ENCODE peak calls at places on chromosomes 1 and 21, in six cellular contexts. One of them, this sample, is unnamed.

GRCh38 chr1:211928222-211928856 is 97.8 kb upstream of the LPGAT1 start:
- DNase-seq in GM06990: no peak
- DNase-seq in B cell: no peak
- DNase-seq in lower leg skin: no peak
- DNase-seq in cardiac muscle cell: no peak
- DNase-seq in suprapubic skin: no peak
- DNase-seq in this sample: no peak

GRCh38 chr1:62841587-62842169 is 57.7 kb downstream of the ATG4C start:
- DNase-seq in GM06990: peak
- DNase-seq in B cell: no peak
- DNase-seq in lower leg skin: no peak
- DNase-seq in cardiac muscle cell: peak
- DNase-seq in suprapubic skin: no peak
- DNase-seq in this sample: peak

GRCh38 chr1:53890522-53890941 is 935 bp upstream of the YIPF1 start:
- DNase-seq in GM06990: no peak
- DNase-seq in B cell: no peak
- DNase-seq in lower leg skin: no peak
- DNase-seq in cardiac muscle cell: no peak
- DNase-seq in suprapubic skin: no peak
- DNase-seq in this sample: no peak

GRCh38 chr1:15370781-15371467 is 38.8 kb upstream of the EFHD2 start:
- DNase-seq in GM06990: no peak
- DNase-seq in B cell: no peak
- DNase-seq in lower leg skin: no peak
- DNase-seq in cardiac muscle cell: peak
- DNase-seq in suprapubic skin: no peak
- DNase-seq in this sample: no peak

GRCh38 chr1:226064168-226064815 is 1.8 kb downstream of the H3-3A start:
- DNase-seq in GM06990: peak
- DNase-seq in B cell: no peak
- DNase-seq in lower leg skin: no peak
- DNase-seq in cardiac muscle cell: no peak
- DNase-seq in suprapubic skin: no peak
- DNase-seq in this sample: no peak

GRCh38 chr1:28199328-28200233 is 23.1 kb upstream of the PTAFR start:
- DNase-seq in GM06990: peak
- DNase-seq in B cell: no peak
- DNase-seq in lower leg skin: peak
- DNase-seq in cardiac muscle cell: no peak
- DNase-seq in suprapubic skin: no peak
- DNase-seq in this sample: peak

GRCh38 chr1:34790985-34791384 is 1.8 kb upstream of the GJA4 start:
- DNase-seq in GM06990: no peak
- DNase-seq in B cell: no peak
- DNase-seq in lower leg skin: peak
- DNase-seq in cardiac muscle cell: no peak
- DNase-seq in suprapubic skin: no peak
- DNase-seq in this sample: no peak

GRCh38 chr1:191892716-191893115 is 265.5 kb upstream of the RGS18 start:
- DNase-seq in GM06990: no peak
- DNase-seq in B cell: no peak
- DNase-seq in lower leg skin: no peak
- DNase-seq in cardiac muscle cell: no peak
- DNase-seq in suprapubic skin: no peak
- DNase-seq in this sample: no peak

GRCh38 chr1:150150511-150151021 is 850 bp downstream of the PLEKHO1 start:
- DNase-seq in GM06990: no peak
- DNase-seq in B cell: no peak
- DNase-seq in lower leg skin: peak
- DNase-seq in cardiac muscle cell: no peak
- DNase-seq in suprapubic skin: peak
- DNase-seq in this sample: no peak

GRCh38 chr1:11316701-11317100 is 43.7 kb downstream of the UBIAD1 start:
- DNase-seq in GM06990: no peak
- DNase-seq in B cell: no peak
- DNase-seq in lower leg skin: no peak
- DNase-seq in cardiac muscle cell: peak
- DNase-seq in suprapubic skin: no peak
- DNase-seq in this sample: no peak

GRCh38 chr1:228150021-228150457 is 309 bp downstream of the GJC2 start:
- DNase-seq in GM06990: peak
- DNase-seq in B cell: no peak
- DNase-seq in lower leg skin: peak
- DNase-seq in cardiac muscle cell: no peak
- DNase-seq in suprapubic skin: no peak
- DNase-seq in this sample: no peak

GRCh38 chr1:89667691-89668090 is 34.8 kb downstream of the LRRC8C start:
- DNase-seq in GM06990: no peak
- DNase-seq in B cell: no peak
- DNase-seq in lower leg skin: no peak
- DNase-seq in cardiac muscle cell: no peak
- DNase-seq in suprapubic skin: no peak
- DNase-seq in this sample: no peak

GRCh38 chr1:95233321-95233736 is 681 bp upstream of the RWDD3 start:
- DNase-seq in GM06990: no peak
- DNase-seq in B cell: no peak
- DNase-seq in lower leg skin: peak
- DNase-seq in cardiac muscle cell: peak
- DNase-seq in suprapubic skin: no peak
- DNase-seq in this sample: no peak

GRCh38 chr1:162065016-162065415 is 4.5 kb upstream of the NOS1AP start:
- DNase-seq in GM06990: no peak
- DNase-seq in B cell: no peak
- DNase-seq in lower leg skin: no peak
- DNase-seq in cardiac muscle cell: no peak
- DNase-seq in suprapubic skin: no peak
- DNase-seq in this sample: no peak

GRCh38 chr1:162070825-162071224 is 1.3 kb downstream of the NOS1AP start:
- DNase-seq in GM06990: no peak
- DNase-seq in B cell: no peak
- DNase-seq in lower leg skin: no peak
- DNase-seq in cardiac muscle cell: no peak
- DNase-seq in suprapubic skin: no peak
- DNase-seq in this sample: no peak

GRCh38 chr1:162072770-162073169 is 3.3 kb downstream of the NOS1AP start:
- DNase-seq in GM06990: no peak
- DNase-seq in B cell: no peak
- DNase-seq in lower leg skin: no peak
- DNase-seq in cardiac muscle cell: no peak
- DNase-seq in suprapubic skin: no peak
- DNase-seq in this sample: no peak

GRCh38 chr1:162070094-162070748 is 730 bp downstream of the NOS1AP start:
- DNase-seq in GM06990: peak
- DNase-seq in B cell: no peak
- DNase-seq in lower leg skin: no peak
- DNase-seq in cardiac muscle cell: no peak
- DNase-seq in suprapubic skin: peak
- DNase-seq in this sample: peak

DNA sequence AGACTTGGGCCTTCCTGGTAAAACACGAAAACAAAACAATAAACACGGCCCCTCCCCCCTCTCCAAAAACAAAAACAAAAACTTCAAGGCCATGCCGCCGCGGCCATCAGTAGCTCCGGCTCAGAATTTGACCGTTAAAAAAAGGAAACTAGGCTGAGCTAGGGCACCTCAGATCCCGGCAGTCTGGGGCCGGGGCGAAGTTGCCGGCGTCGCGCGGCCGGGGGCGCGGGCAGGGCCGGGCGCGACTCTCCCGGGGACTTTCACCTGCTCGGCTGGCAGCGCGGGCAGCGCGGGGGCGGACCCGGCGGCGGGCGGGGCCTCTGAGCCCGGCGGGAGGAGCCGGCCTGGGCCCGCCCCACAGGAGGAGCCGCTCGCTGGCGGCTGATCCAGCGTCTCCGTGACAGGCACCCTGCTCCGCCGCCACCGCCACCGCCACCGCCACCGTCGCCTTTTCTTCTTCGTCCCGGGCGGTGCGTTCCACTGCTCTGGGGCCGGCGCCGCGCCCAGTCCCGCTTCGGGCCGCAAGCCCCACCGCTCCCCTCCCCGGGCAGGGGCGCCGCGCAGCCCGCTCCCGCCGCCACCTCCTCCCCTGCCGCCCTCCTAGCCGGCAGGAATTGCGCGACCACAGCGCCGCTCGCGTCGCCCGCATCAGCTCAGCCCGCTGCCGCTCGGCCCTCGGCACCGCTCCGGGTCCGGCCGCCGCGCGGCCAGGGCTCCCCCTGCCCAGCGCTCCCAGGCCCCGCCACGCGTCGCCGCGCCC is at the start of gene NOS1AP:
- DNase-seq in GM06990: peak
- DNase-seq in B cell: peak
- DNase-seq in lower leg skin: peak
- DNase-seq in cardiac muscle cell: peak
- DNase-seq in suprapubic skin: peak
- DNase-seq in this sample: peak
- TF ChIP-seq CTCF in GM06990: no peak
- TF ChIP-seq CTCF in B cell: no peak
- TF ChIP-seq CTCF in lower leg skin: no peak
- TF ChIP-seq CTCF in cardiac muscle cell: no peak
- TF ChIP-seq CTCF in suprapubic skin: no peak
- TF ChIP-seq CTCF in this sample: no peak

GRCh38 chr1:25861316-25862286 is 2.3 kb upstream of the AUNIP start:
- DNase-seq in GM06990: no peak
- DNase-seq in B cell: peak
- DNase-seq in lower leg skin: no peak
- DNase-seq in cardiac muscle cell: no peak
- DNase-seq in suprapubic skin: no peak
- DNase-seq in this sample: no peak
- TF ChIP-seq CTCF in GM06990: no peak
- TF ChIP-seq CTCF in B cell: no peak
- TF ChIP-seq CTCF in lower leg skin: no peak
- TF ChIP-seq CTCF in cardiac muscle cell: no peak
- TF ChIP-seq CTCF in suprapubic skin: no peak
- TF ChIP-seq CTCF in this sample: no peak

GRCh38 chr21:30194701-30195299 is 21.1 kb downstream of the CLDN8 start:
- DNase-seq in GM06990: no peak
- DNase-seq in B cell: no peak
- DNase-seq in lower leg skin: no peak
- DNase-seq in cardiac muscle cell: peak
- DNase-seq in suprapubic skin: no peak
- DNase-seq in this sample: no peak
- TF ChIP-seq CTCF in GM06990: peak
- TF ChIP-seq CTCF in B cell: no peak
- TF ChIP-seq CTCF in lower leg skin: no peak
- TF ChIP-seq CTCF in cardiac muscle cell: peak
- TF ChIP-seq CTCF in suprapubic skin: no peak
- TF ChIP-seq CTCF in this sample: no peak

GRCh38 chr1:244862699-244863490 is 1.4 kb downstream of the HNRNPU start:
- DNase-seq in GM06990: peak
- DNase-seq in B cell: peak
- DNase-seq in lower leg skin: peak
- DNase-seq in cardiac muscle cell: peak
- DNase-seq in suprapubic skin: peak
- DNase-seq in this sample: peak

GRCh38 chr1:244865820-244866219 is 1.5 kb upstream of the HNRNPU start:
- DNase-seq in GM06990: no peak
- DNase-seq in B cell: no peak
- DNase-seq in lower leg skin: no peak
- DNase-seq in cardiac muscle cell: no peak
- DNase-seq in suprapubic skin: no peak
- DNase-seq in this sample: no peak

GRCh38 chr1:244863491-244864252 is 671 bp downstream of the HNRNPU start:
- DNase-seq in GM06990: no peak
- DNase-seq in B cell: no peak
- DNase-seq in lower leg skin: peak
- DNase-seq in cardiac muscle cell: no peak
- DNase-seq in suprapubic skin: peak
- DNase-seq in this sample: no peak

GRCh38 chr1:244865028-244865371 is 657 bp upstream of the HNRNPU start:
- DNase-seq in GM06990: no peak
- DNase-seq in B cell: no peak
- DNase-seq in lower leg skin: peak
- DNase-seq in cardiac muscle cell: no peak
- DNase-seq in suprapubic skin: no peak
- DNase-seq in this sample: no peak

DNA sequence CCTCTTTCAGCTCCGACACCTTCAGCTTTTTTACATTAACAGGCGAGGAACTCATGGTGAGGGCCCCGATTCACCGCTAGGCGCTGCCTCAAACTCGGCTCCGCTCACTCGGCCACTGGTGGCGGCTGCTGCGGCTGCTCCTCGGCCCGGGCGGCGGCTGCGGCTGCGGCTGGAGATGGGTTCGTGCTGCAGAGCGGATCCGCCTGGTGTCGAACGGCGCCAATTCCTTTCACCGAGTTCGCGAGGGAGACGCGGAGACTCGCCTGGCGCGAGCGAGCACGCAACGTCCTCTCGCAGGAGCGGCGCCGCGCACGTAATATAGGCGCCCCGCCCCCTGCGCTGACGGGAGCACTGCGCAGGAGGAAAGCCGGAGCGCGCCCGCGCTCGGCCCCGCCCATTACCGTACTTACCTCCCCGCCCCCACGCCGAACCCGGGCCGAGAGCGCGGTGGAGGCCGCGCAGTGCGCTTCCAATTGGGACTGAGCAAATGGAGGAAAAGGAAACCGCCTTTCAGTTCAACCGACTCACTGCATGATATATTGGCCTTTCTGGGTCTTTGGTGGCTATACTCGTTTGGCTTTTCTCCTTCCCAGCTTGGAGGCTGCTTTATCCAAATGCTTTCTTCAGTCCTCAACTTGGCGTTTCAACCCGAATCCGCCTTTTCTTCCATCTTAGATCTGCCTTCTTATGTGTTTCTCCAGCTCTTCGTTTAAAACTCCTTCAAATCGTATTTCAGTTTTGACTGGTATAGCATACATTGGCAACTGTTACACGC is at the start of gene HNRNPU:
- DNase-seq in GM06990: peak
- DNase-seq in B cell: peak
- DNase-seq in lower leg skin: peak
- DNase-seq in cardiac muscle cell: peak
- DNase-seq in suprapubic skin: peak
- DNase-seq in this sample: peak
- TF ChIP-seq CTCF in GM06990: peak
- TF ChIP-seq CTCF in B cell: peak
- TF ChIP-seq CTCF in lower leg skin: no peak
- TF ChIP-seq CTCF in cardiac muscle cell: peak
- TF ChIP-seq CTCF in suprapubic skin: no peak
- TF ChIP-seq CTCF in this sample: peak

GRCh38 chr1:214491468-214492120 is 59.8 kb downstream of the PTPN14 start:
- DNase-seq in GM06990: no peak
- DNase-seq in B cell: no peak
- DNase-seq in lower leg skin: no peak
- DNase-seq in cardiac muscle cell: no peak
- DNase-seq in suprapubic skin: no peak
- DNase-seq in this sample: no peak
- TF ChIP-seq CTCF in GM06990: no peak
- TF ChIP-seq CTCF in B cell: no peak
- TF ChIP-seq CTCF in lower leg skin: no peak
- TF ChIP-seq CTCF in cardiac muscle cell: no peak
- TF ChIP-seq CTCF in suprapubic skin: no peak
- TF ChIP-seq CTCF in this sample: no peak

GRCh38 chr1:48817505-48818114 is 40.9 kb upstream of the BEND5 start:
- DNase-seq in GM06990: peak
- DNase-seq in B cell: peak
- DNase-seq in lower leg skin: no peak
- DNase-seq in cardiac muscle cell: peak
- DNase-seq in suprapubic skin: no peak
- DNase-seq in this sample: peak
- TF ChIP-seq CTCF in GM06990: peak
- TF ChIP-seq CTCF in B cell: peak
- TF ChIP-seq CTCF in lower leg skin: no peak
- TF ChIP-seq CTCF in cardiac muscle cell: peak
- TF ChIP-seq CTCF in suprapubic skin: no peak
- TF ChIP-seq CTCF in this sample: peak